ENCODE peak calls at places on chromosomes 12 and 14, in nine cellular contexts. One of them, this sample, is unnamed. For H3K9me3, the result is how much of the 10 kb centered on the place peaks cover.

GRCh38 chr14:52844262-52845060 is 53.1 kb upstream of the GNPNAT1 start:
- DNase-seq in adrenal gland: no peak
- DNase-seq in WERI-Rb-1: no peak
- DNase-seq in endothelial cell of umbilical vein: peak
- DNase-seq in Panc1: no peak
- DNase-seq in CD8-positive, alpha-beta memory T cell: no peak
- DNase-seq in HCT116: no peak
- DNase-seq in left ventricle myocardium inferior: no peak
- DNase-seq in neuronal stem cell: no peak
- DNase-seq in this sample: no peak

GRCh38 chr14:94337274-94337673 is 14.1 kb upstream of the SERPINA6 start:
- DNase-seq in HCT116: peak
- DNase-seq in neuronal stem cell: no peak
- DNase-seq in Panc1: no peak
- DNase-seq in adrenal gland: no peak
- DNase-seq in CD8-positive, alpha-beta memory T cell: no peak
- DNase-seq in endothelial cell of umbilical vein: no peak
- DNase-seq in left ventricle myocardium inferior: no peak
- DNase-seq in WERI-Rb-1: no peak
- DNase-seq in this sample: no peak

GRCh38 chr14:26577711-26578110 is 20.1 kb downstream of the NOVA1 start:
- DNase-seq in left ventricle myocardium inferior: no peak
- DNase-seq in Panc1: no peak
- DNase-seq in adrenal gland: no peak
- DNase-seq in CD8-positive, alpha-beta memory T cell: no peak
- DNase-seq in WERI-Rb-1: no peak
- DNase-seq in endothelial cell of umbilical vein: no peak
- DNase-seq in HCT116: no peak
- DNase-seq in neuronal stem cell: no peak
- DNase-seq in this sample: no peak

GRCh38 chr12:49823350-49823749 is 4.9 kb downstream of the NCKAP5L start:
- DNase-seq in endothelial cell of umbilical vein: no peak
- DNase-seq in neuronal stem cell: no peak
- DNase-seq in Panc1: no peak
- DNase-seq in WERI-Rb-1: no peak
- DNase-seq in HCT116: no peak
- DNase-seq in CD8-positive, alpha-beta memory T cell: no peak
- DNase-seq in adrenal gland: no peak
- DNase-seq in left ventricle myocardium inferior: no peak
- DNase-seq in this sample: no peak

GRCh38 chr12:112450725-112451124 is 32.0 kb downstream of the PTPN11 start:
- DNase-seq in CD8-positive, alpha-beta memory T cell: no peak
- DNase-seq in left ventricle myocardium inferior: no peak
- DNase-seq in adrenal gland: no peak
- DNase-seq in endothelial cell of umbilical vein: no peak
- DNase-seq in WERI-Rb-1: no peak
- DNase-seq in neuronal stem cell: no peak
- DNase-seq in Panc1: no peak
- DNase-seq in HCT116: no peak
- DNase-seq in this sample: no peak

GRCh38 chr14:62711351-62712023 is 333.8 kb downstream of the KCNH5 start:
- DNase-seq in neuronal stem cell: no peak
- DNase-seq in adrenal gland: no peak
- DNase-seq in HCT116: no peak
- DNase-seq in Panc1: no peak
- DNase-seq in endothelial cell of umbilical vein: no peak
- DNase-seq in CD8-positive, alpha-beta memory T cell: no peak
- DNase-seq in left ventricle myocardium inferior: no peak
- DNase-seq in WERI-Rb-1: no peak
- DNase-seq in this sample: no peak

GRCh38 chr12:130434560-130434959 is 96.9 kb downstream of the PIWIL1 start:
- DNase-seq in CD8-positive, alpha-beta memory T cell: no peak
- DNase-seq in left ventricle myocardium inferior: no peak
- DNase-seq in neuronal stem cell: no peak
- DNase-seq in Panc1: no peak
- DNase-seq in endothelial cell of umbilical vein: no peak
- DNase-seq in WERI-Rb-1: no peak
- DNase-seq in HCT116: no peak
- DNase-seq in adrenal gland: no peak
- DNase-seq in this sample: no peak

GRCh38 chr14:81353691-81354323 is 46.3 kb downstream of the STON2 start:
- DNase-seq in adrenal gland: no peak
- DNase-seq in endothelial cell of umbilical vein: no peak
- DNase-seq in HCT116: no peak
- DNase-seq in CD8-positive, alpha-beta memory T cell: no peak
- DNase-seq in Panc1: no peak
- DNase-seq in left ventricle myocardium inferior: no peak
- DNase-seq in WERI-Rb-1: no peak
- DNase-seq in neuronal stem cell: no peak
- DNase-seq in this sample: no peak

GRCh38 chr12:75208851-75209781 is 523 bp downstream of the KCNC2 start:
- DNase-seq in left ventricle myocardium inferior: no peak
- DNase-seq in neuronal stem cell: peak
- DNase-seq in adrenal gland: no peak
- DNase-seq in WERI-Rb-1: peak
- DNase-seq in HCT116: no peak
- DNase-seq in Panc1: no peak
- DNase-seq in CD8-positive, alpha-beta memory T cell: no peak
- DNase-seq in endothelial cell of umbilical vein: peak
- DNase-seq in this sample: no peak

GRCh38 chr14:68250950-68251765 is 431.6 kb downstream of the RAD51B start:
- DNase-seq in CD8-positive, alpha-beta memory T cell: no peak
- DNase-seq in endothelial cell of umbilical vein: peak
- DNase-seq in adrenal gland: no peak
- DNase-seq in HCT116: no peak
- DNase-seq in left ventricle myocardium inferior: no peak
- DNase-seq in neuronal stem cell: no peak
- DNase-seq in WERI-Rb-1: no peak
- DNase-seq in Panc1: no peak
- DNase-seq in this sample: no peak

GRCh38 chr12:103657331-103657730 is 70.3 kb downstream of the STAB2 start:
- DNase-seq in WERI-Rb-1: no peak
- DNase-seq in Panc1: no peak
- DNase-seq in CD8-positive, alpha-beta memory T cell: no peak
- DNase-seq in neuronal stem cell: no peak
- DNase-seq in left ventricle myocardium inferior: no peak
- DNase-seq in adrenal gland: no peak
- DNase-seq in HCT116: no peak
- DNase-seq in endothelial cell of umbilical vein: peak
- DNase-seq in this sample: peak

GRCh38 chr12:124578854-124579253 is 11.4 kb upstream of the NCOR2 start:
- DNase-seq in endothelial cell of umbilical vein: no peak
- DNase-seq in adrenal gland: no peak
- DNase-seq in CD8-positive, alpha-beta memory T cell: no peak
- DNase-seq in WERI-Rb-1: peak
- DNase-seq in HCT116: no peak
- DNase-seq in Panc1: no peak
- DNase-seq in left ventricle myocardium inferior: no peak
- DNase-seq in neuronal stem cell: no peak
- DNase-seq in this sample: no peak

GRCh38 chr12:68792952-68793351 is 15.0 kb upstream of the MDM2 start:
- DNase-seq in Panc1: no peak
- DNase-seq in neuronal stem cell: no peak
- DNase-seq in CD8-positive, alpha-beta memory T cell: peak
- DNase-seq in HCT116: peak
- DNase-seq in WERI-Rb-1: peak
- DNase-seq in left ventricle myocardium inferior: no peak
- DNase-seq in adrenal gland: peak
- DNase-seq in endothelial cell of umbilical vein: peak
- DNase-seq in this sample: peak

GRCh38 chr12:7995266-7995963 is 37.1 kb upstream of the FOXJ2 start:
- DNase-seq in endothelial cell of umbilical vein: peak
- DNase-seq in left ventricle myocardium inferior: peak
- DNase-seq in HCT116: peak
- DNase-seq in adrenal gland: peak
- DNase-seq in neuronal stem cell: peak
- DNase-seq in Panc1: no peak
- DNase-seq in WERI-Rb-1: peak
- DNase-seq in CD8-positive, alpha-beta memory T cell: peak
- DNase-seq in this sample: peak
- H3K9me3 ChIP-seq in endothelial cell of umbilical vein: under half
- H3K9me3 ChIP-seq in left ventricle myocardium inferior: under half
- H3K9me3 ChIP-seq in HCT116: under half
- H3K9me3 ChIP-seq in adrenal gland: under half
- H3K9me3 ChIP-seq in neuronal stem cell: under half
- H3K9me3 ChIP-seq in Panc1: under half
- H3K9me3 ChIP-seq in WERI-Rb-1: under half
- H3K9me3 ChIP-seq in CD8-positive, alpha-beta memory T cell: under half
- H3K9me3 ChIP-seq in this sample: under half

DNA sequence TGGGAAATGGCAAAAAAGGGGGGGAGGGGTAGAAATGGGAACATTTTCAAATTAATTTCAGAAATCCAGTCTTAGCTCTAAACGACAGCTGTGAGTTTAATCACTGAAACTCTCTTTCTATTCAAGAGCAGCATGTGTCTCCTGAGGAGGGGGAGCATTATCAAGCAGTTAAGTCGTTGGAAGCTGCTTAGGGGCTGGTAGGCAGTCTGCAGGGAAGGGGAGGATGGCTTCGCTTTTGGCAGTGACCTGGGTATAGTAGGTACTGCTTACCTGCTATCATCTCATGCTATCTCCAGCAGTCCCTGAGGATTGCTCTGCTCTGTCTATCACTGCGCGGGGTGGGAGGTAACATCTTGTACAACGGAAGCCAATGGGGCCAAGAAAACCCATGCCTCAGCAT is 567.4 kb downstream of the NRXN3 start:
- DNase-seq in Panc1: no peak
- DNase-seq in adrenal gland: no peak
- DNase-seq in WERI-Rb-1: peak
- DNase-seq in endothelial cell of umbilical vein: no peak
- DNase-seq in CD8-positive, alpha-beta memory T cell: no peak
- DNase-seq in left ventricle myocardium inferior: no peak
- DNase-seq in HCT116: no peak
- DNase-seq in neuronal stem cell: no peak
- DNase-seq in this sample: no peak
- H3K9me3 ChIP-seq in Panc1: under half
- H3K9me3 ChIP-seq in adrenal gland: under half
- H3K9me3 ChIP-seq in WERI-Rb-1: under half
- H3K9me3 ChIP-seq in endothelial cell of umbilical vein: under half
- H3K9me3 ChIP-seq in CD8-positive, alpha-beta memory T cell: under half
- H3K9me3 ChIP-seq in left ventricle myocardium inferior: under half
- H3K9me3 ChIP-seq in HCT116: under half
- H3K9me3 ChIP-seq in neuronal stem cell: under half
- H3K9me3 ChIP-seq in this sample: under half

DNA sequence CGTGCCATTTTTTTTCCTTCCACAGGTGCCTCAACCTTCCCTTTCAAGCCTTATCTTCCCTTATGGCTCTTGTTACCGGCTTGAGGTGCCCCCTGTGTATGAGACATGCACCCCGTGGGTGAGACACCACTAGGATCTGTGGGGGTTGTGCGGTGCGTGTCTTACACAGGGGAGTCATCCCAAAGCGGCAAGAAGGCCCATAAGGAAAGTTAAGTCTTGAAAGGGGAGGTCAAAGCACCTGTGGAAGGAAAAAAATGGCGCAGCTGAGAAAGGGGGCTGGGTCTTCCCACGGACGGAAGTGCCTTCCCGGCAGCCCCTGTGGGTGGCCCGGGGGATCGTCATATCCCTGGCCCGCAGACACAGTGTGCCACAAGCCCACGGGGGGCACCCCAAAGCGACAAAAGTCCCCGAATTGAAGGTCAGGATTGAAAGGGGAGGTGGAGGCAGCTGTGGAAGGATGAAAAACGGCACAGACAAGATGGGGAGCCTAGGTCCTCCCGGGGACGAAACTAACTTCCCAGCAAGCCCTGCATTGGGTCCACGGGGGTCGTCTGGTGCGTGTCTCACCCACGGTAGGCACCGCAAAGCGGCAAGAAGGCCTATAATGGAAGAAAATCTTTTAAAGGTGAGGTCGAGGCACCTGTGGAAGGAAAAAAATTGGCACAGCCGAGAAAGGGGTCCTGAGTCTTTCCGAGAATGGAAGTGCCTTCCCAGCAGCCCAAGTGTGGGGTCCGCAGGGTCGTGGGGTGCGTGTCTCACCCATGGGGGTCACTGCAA is 273.3 kb downstream of the ALG10 start:
- DNase-seq in WERI-Rb-1: no peak
- DNase-seq in Panc1: no peak
- DNase-seq in HCT116: no peak
- DNase-seq in CD8-positive, alpha-beta memory T cell: no peak
- DNase-seq in left ventricle myocardium inferior: peak
- DNase-seq in adrenal gland: no peak
- DNase-seq in endothelial cell of umbilical vein: no peak
- DNase-seq in neuronal stem cell: no peak
- DNase-seq in this sample: no peak
- H3K9me3 ChIP-seq in WERI-Rb-1: under half
- H3K9me3 ChIP-seq in Panc1: under half
- H3K9me3 ChIP-seq in HCT116: under half
- H3K9me3 ChIP-seq in CD8-positive, alpha-beta memory T cell: under half
- H3K9me3 ChIP-seq in left ventricle myocardium inferior: under half
- H3K9me3 ChIP-seq in adrenal gland: under half
- H3K9me3 ChIP-seq in endothelial cell of umbilical vein: under half
- H3K9me3 ChIP-seq in neuronal stem cell: half or more
- H3K9me3 ChIP-seq in this sample: under half

GRCh38 chr14:104228221-104228620 is 89.8 kb downstream of the KIF26A start:
- DNase-seq in HCT116: no peak
- DNase-seq in CD8-positive, alpha-beta memory T cell: no peak
- DNase-seq in WERI-Rb-1: no peak
- DNase-seq in Panc1: no peak
- DNase-seq in left ventricle myocardium inferior: no peak
- DNase-seq in adrenal gland: no peak
- DNase-seq in endothelial cell of umbilical vein: no peak
- DNase-seq in neuronal stem cell: no peak
- DNase-seq in this sample: no peak

GRCh38 chr14:104228716-104229620 is 90.6 kb downstream of the KIF26A start:
- DNase-seq in endothelial cell of umbilical vein: no peak
- DNase-seq in WERI-Rb-1: peak
- DNase-seq in left ventricle myocardium inferior: no peak
- DNase-seq in neuronal stem cell: no peak
- DNase-seq in adrenal gland: no peak
- DNase-seq in HCT116: no peak
- DNase-seq in Panc1: no peak
- DNase-seq in CD8-positive, alpha-beta memory T cell: no peak
- DNase-seq in this sample: no peak

GRCh38 chr14:104230119-104230885 is 91.9 kb downstream of the KIF26A start:
- DNase-seq in neuronal stem cell: no peak
- DNase-seq in HCT116: no peak
- DNase-seq in CD8-positive, alpha-beta memory T cell: no peak
- DNase-seq in left ventricle myocardium inferior: no peak
- DNase-seq in Panc1: no peak
- DNase-seq in WERI-Rb-1: no peak
- DNase-seq in adrenal gland: peak
- DNase-seq in endothelial cell of umbilical vein: no peak
- DNase-seq in this sample: no peak

GRCh38 chr14:104230946-104231345 is 92.6 kb downstream of the KIF26A start:
- DNase-seq in left ventricle myocardium inferior: no peak
- DNase-seq in WERI-Rb-1: peak
- DNase-seq in neuronal stem cell: no peak
- DNase-seq in HCT116: no peak
- DNase-seq in CD8-positive, alpha-beta memory T cell: no peak
- DNase-seq in adrenal gland: no peak
- DNase-seq in endothelial cell of umbilical vein: no peak
- DNase-seq in Panc1: no peak
- DNase-seq in this sample: no peak

DNA sequence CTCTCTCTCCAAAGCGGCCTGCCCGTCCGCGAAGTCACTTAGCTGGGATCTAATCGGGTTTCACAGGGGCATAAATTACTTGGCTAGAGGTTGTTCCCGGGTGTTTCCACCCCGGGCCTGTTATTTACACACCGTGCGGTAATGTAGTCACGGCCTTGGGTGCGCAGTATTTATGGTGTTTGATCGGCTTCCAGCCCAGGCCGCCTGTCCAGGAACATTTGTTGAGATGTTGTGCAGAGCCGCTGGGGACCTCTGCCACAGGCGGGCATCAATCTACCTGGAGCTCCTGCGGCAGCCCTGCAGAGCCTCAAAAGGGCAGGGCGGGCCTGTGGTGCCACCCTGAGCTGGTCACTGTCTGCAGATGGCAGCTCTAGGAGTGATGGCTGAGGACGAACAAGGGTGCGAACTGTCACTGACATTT is 91.2 kb downstream of the KIF26A start:
- DNase-seq in CD8-positive, alpha-beta memory T cell: no peak
- DNase-seq in adrenal gland: peak
- DNase-seq in HCT116: no peak
- DNase-seq in neuronal stem cell: no peak
- DNase-seq in endothelial cell of umbilical vein: no peak
- DNase-seq in WERI-Rb-1: no peak
- DNase-seq in Panc1: no peak
- DNase-seq in left ventricle myocardium inferior: no peak
- DNase-seq in this sample: peak
- H3K9me3 ChIP-seq in CD8-positive, alpha-beta memory T cell: under half
- H3K9me3 ChIP-seq in adrenal gland: under half
- H3K9me3 ChIP-seq in HCT116: under half
- H3K9me3 ChIP-seq in neuronal stem cell: under half
- H3K9me3 ChIP-seq in endothelial cell of umbilical vein: under half
- H3K9me3 ChIP-seq in WERI-Rb-1: under half
- H3K9me3 ChIP-seq in Panc1: under half
- H3K9me3 ChIP-seq in left ventricle myocardium inferior: under half
- H3K9me3 ChIP-seq in this sample: under half

This sample was measured in small intestine.